ENCODE peak calls at places on chromosome 6, in seven cellular contexts. One of them, this sample, is unnamed.
A peak's percentile ranks its signal among the peaks of the same experiment; 100 is the strongest.

GRCh38 chr6:145135702-145136101 is 599.6 kb downstream of the EPM2A start:
- DNase-seq in GM23248: no peak
- DNase-seq in uterus: no peak
- DNase-seq in pancreas: no peak
- DNase-seq in Peyer's patch: no peak
- DNase-seq in mesendoderm: no peak
- DNase-seq in fibroblast of mammary gland: no peak
- DNase-seq in this sample: no peak

GRCh38 chr6:54515013-54515412 is 206.8 kb downstream of the TINAG start:
- DNase-seq in fibroblast of mammary gland: peak; percentile 15
- DNase-seq in pancreas: no peak
- DNase-seq in GM23248: no peak
- DNase-seq in uterus: no peak
- DNase-seq in Peyer's patch: no peak
- DNase-seq in mesendoderm: no peak
- DNase-seq in this sample: peak; percentile 4

GRCh38 chr6:148866657-148867268 is 119.9 kb downstream of the UST start:
- DNase-seq in Peyer's patch: no peak
- DNase-seq in mesendoderm: no peak
- DNase-seq in GM23248: no peak
- DNase-seq in fibroblast of mammary gland: no peak
- DNase-seq in uterus: no peak
- DNase-seq in pancreas: no peak
- DNase-seq in this sample: no peak

GRCh38 chr6:79170431-79170830 is 64.1 kb downstream of the HMGN3 start:
- DNase-seq in pancreas: no peak
- DNase-seq in Peyer's patch: no peak
- DNase-seq in uterus: no peak
- DNase-seq in fibroblast of mammary gland: no peak
- DNase-seq in GM23248: no peak
- DNase-seq in mesendoderm: no peak
- DNase-seq in this sample: no peak

GRCh38 chr6:26521485-26522391 is 16.4 kb upstream of the HMGN4 start:
- DNase-seq in Peyer's patch: peak; percentile 94
- DNase-seq in uterus: peak; percentile 84
- DNase-seq in mesendoderm: peak; percentile 93
- DNase-seq in pancreas: peak; percentile 77
- DNase-seq in fibroblast of mammary gland: peak; percentile 79
- DNase-seq in GM23248: peak; percentile 85
- DNase-seq in this sample: peak; percentile 78

GRCh38 chr6:133756046-133756445 is 132.9 kb upstream of the TCF21 start:
- DNase-seq in uterus: no peak
- DNase-seq in GM23248: peak; percentile 66
- DNase-seq in pancreas: no peak
- DNase-seq in Peyer's patch: no peak
- DNase-seq in mesendoderm: no peak
- DNase-seq in fibroblast of mammary gland: peak; percentile 85
- DNase-seq in this sample: peak; percentile 80

GRCh38 chr6:39086711-39087110 is 28.3 kb downstream of the SAYSD1 start:
- DNase-seq in fibroblast of mammary gland: no peak
- DNase-seq in mesendoderm: no peak
- DNase-seq in GM23248: no peak
- DNase-seq in pancreas: no peak
- DNase-seq in uterus: no peak
- DNase-seq in Peyer's patch: no peak
- DNase-seq in this sample: no peak

GRCh38 chr6:83417880-83418663 is 12.8 kb downstream of the ME1 start:
- DNase-seq in fibroblast of mammary gland: peak; percentile 75
- DNase-seq in Peyer's patch: no peak
- DNase-seq in pancreas: no peak
- DNase-seq in mesendoderm: peak; percentile 72
- DNase-seq in GM23248: peak; percentile 67
- DNase-seq in uterus: no peak
- DNase-seq in this sample: peak; percentile 83

GRCh38 chr6:149246691-149247384 is 70.7 kb upstream of the TAB2 start:
- DNase-seq in mesendoderm: no peak
- DNase-seq in fibroblast of mammary gland: no peak
- DNase-seq in GM23248: no peak
- DNase-seq in uterus: no peak
- DNase-seq in Peyer's patch: peak; percentile 75
- DNase-seq in pancreas: no peak
- DNase-seq in this sample: no peak

GRCh38 chr6:124742971-124743370 is 219.3 kb upstream of the RNF217 start:
- DNase-seq in mesendoderm: no peak
- DNase-seq in uterus: no peak
- DNase-seq in Peyer's patch: no peak
- DNase-seq in pancreas: no peak
- DNase-seq in fibroblast of mammary gland: peak; percentile 52
- DNase-seq in GM23248: no peak
- DNase-seq in this sample: no peak

GRCh38 chr6:170209354-170210025 is 81.4 kb downstream of the DLL1 start:
- DNase-seq in uterus: peak; percentile 7
- DNase-seq in pancreas: no peak
- DNase-seq in fibroblast of mammary gland: no peak
- DNase-seq in GM23248: no peak
- DNase-seq in mesendoderm: no peak
- DNase-seq in Peyer's patch: peak; percentile 34
- DNase-seq in this sample: no peak

GRCh38 chr6:45688180-45688579 is 310.4 kb upstream of the SUPT3H start:
- DNase-seq in pancreas: no peak
- DNase-seq in GM23248: no peak
- DNase-seq in fibroblast of mammary gland: no peak
- DNase-seq in mesendoderm: no peak
- DNase-seq in uterus: no peak
- DNase-seq in Peyer's patch: no peak
- DNase-seq in this sample: no peak

GRCh38 chr6:31272856-31273626 is 1.1 kb upstream of the HLA-C start:
- DNase-seq in GM23248: peak; percentile 9
- DNase-seq in Peyer's patch: peak; percentile 59
- DNase-seq in uterus: no peak
- DNase-seq in fibroblast of mammary gland: no peak
- DNase-seq in mesendoderm: peak; percentile 3
- DNase-seq in pancreas: no peak
- DNase-seq in this sample: peak; percentile 5

GRCh38 chr6:168132531-168133184 is 53.6 kb upstream of the FRMD1 start:
- DNase-seq in mesendoderm: peak; percentile 91
- DNase-seq in GM23248: peak; percentile 88
- DNase-seq in uterus: peak; percentile 57
- DNase-seq in pancreas: no peak
- DNase-seq in fibroblast of mammary gland: peak; percentile 67
- DNase-seq in Peyer's patch: peak; percentile 57
- DNase-seq in this sample: peak; percentile 76

GRCh38 chr6:28225056-28225834 is at the start of gene ZSCAN9:
- DNase-seq in fibroblast of mammary gland: peak; percentile 84
- DNase-seq in Peyer's patch: peak; percentile 91
- DNase-seq in mesendoderm: peak; percentile 92
- DNase-seq in uterus: peak; percentile 89
- DNase-seq in pancreas: peak; percentile 82
- DNase-seq in GM23248: peak; percentile 92
- DNase-seq in this sample: peak; percentile 92

GRCh38 chr6:137001287-137001976 is 43.3 kb downstream of the IL20RA start:
- DNase-seq in fibroblast of mammary gland: no peak
- DNase-seq in Peyer's patch: no peak
- DNase-seq in uterus: no peak
- DNase-seq in GM23248: no peak
- DNase-seq in mesendoderm: peak; percentile 26
- DNase-seq in pancreas: no peak
- DNase-seq in this sample: no peak

GRCh38 chr6:165657325-165657680 is 5.7 kb downstream of the PDE10A start:
- DNase-seq in uterus: no peak
- DNase-seq in Peyer's patch: no peak
- DNase-seq in mesendoderm: no peak
- DNase-seq in GM23248: no peak
- DNase-seq in fibroblast of mammary gland: no peak
- DNase-seq in pancreas: no peak
- DNase-seq in this sample: no peak

GRCh38 chr6:142008016-142008735 is 124.5 kb upstream of the GJE1 start:
- DNase-seq in fibroblast of mammary gland: no peak
- DNase-seq in mesendoderm: peak; percentile 35
- DNase-seq in Peyer's patch: no peak
- DNase-seq in uterus: no peak
- DNase-seq in pancreas: no peak
- DNase-seq in GM23248: no peak
- DNase-seq in this sample: no peak

DNA sequence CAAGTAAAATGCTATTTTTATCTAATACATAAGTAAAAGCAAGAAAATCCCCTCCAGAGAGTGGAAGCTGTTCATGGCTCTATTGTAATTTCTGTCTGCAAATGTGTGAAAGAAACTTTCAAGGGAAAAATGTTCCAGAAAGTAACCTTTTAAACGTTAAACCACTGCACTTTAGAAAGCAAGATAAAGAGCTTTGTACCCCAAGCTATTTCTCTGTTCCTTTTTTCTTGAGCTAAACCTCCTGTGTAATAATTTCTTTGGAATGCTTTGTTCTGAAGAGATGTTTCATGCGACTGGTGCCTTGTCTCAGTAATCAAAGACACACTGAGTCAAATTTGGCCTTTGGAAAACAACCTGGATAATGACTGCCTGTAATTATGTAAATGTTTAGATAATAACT is 38.3 kb downstream of the MYLIP start:
- DNase-seq in fibroblast of mammary gland: no peak
- DNase-seq in mesendoderm: no peak
- DNase-seq in pancreas: no peak
- DNase-seq in uterus: no peak
- DNase-seq in GM23248: no peak
- DNase-seq in Peyer's patch: no peak
- DNase-seq in this sample: no peak
- H3K4me3 ChIP-seq in fibroblast of mammary gland: no peak overlapping the region
- H3K4me3 ChIP-seq in mesendoderm: no peak overlapping the region
- H3K4me3 ChIP-seq in pancreas: no peak overlapping the region
- H3K4me3 ChIP-seq in uterus: no peak overlapping the region
- H3K4me3 ChIP-seq in GM23248: no peak overlapping the region
- H3K4me3 ChIP-seq in Peyer's patch: no peak overlapping the region
- H3K4me3 ChIP-seq in this sample: no peak overlapping the region

DNA sequence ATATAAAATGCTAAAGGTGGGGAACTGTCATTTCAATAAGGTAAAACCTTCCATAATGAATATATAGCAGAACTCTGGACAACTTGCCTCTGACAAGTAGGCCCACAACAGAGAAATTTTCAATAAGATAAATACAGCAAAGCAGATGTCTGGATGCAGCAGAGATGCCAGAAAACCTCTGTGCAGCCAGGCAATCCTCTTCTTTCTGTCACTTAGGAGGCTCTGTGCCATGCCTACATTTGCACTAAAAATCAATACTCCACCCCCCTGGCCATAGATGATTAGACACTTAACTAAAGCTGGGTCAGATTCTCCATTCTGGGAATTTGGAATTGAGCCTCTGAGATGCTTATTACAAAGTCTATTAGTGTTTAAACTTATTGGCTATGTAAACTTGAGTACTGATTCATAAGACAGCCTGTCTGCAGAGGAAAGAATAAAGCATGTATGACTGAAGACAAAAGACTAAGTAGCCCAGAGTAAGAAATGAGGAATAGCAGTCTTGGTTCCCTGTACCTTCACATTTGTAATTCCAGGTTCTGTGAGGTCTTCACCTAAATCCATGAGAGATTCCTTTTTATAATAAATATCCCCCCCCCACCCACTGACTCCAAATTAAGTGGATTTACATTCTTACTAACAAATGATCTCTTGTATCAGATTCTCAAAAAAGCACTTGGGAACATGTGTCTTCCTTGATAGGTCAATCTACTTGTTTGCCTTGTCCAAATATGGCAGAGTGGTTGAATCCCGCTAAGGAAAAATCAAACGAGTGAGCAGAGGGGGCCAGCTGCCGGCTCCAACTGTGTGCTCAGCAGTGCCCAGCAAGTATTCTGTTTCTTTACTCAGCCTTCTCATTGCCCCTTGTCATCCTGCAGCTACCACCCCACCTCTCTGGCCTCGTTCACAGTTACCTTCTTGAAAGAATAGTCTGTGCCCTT is 20.4 kb downstream of the MAN1A1 start:
- DNase-seq in mesendoderm: no peak
- DNase-seq in GM23248: no peak
- DNase-seq in Peyer's patch: no peak
- DNase-seq in pancreas: no peak
- DNase-seq in fibroblast of mammary gland: no peak
- DNase-seq in uterus: no peak
- DNase-seq in this sample: no peak
- H3K4me3 ChIP-seq in mesendoderm: no peak overlapping the region
- H3K4me3 ChIP-seq in GM23248: no peak overlapping the region
- H3K4me3 ChIP-seq in Peyer's patch: no peak overlapping the region
- H3K4me3 ChIP-seq in pancreas: no peak overlapping the region
- H3K4me3 ChIP-seq in fibroblast of mammary gland: no peak overlapping the region
- H3K4me3 ChIP-seq in uterus: no peak overlapping the region
- H3K4me3 ChIP-seq in this sample: no peak overlapping the region

GRCh38 chr6:93069856-93070255 is 349.5 kb downstream of the EPHA7 start:
- DNase-seq in pancreas: no peak
- DNase-seq in mesendoderm: no peak
- DNase-seq in fibroblast of mammary gland: no peak
- DNase-seq in GM23248: no peak
- DNase-seq in Peyer's patch: no peak
- DNase-seq in uterus: no peak
- DNase-seq in this sample: no peak
- H3K4me3 ChIP-seq in pancreas: no peak overlapping the region
- H3K4me3 ChIP-seq in mesendoderm: no peak overlapping the region
- H3K4me3 ChIP-seq in fibroblast of mammary gland: no peak overlapping the region
- H3K4me3 ChIP-seq in GM23248: no peak overlapping the region
- H3K4me3 ChIP-seq in Peyer's patch: no peak overlapping the region
- H3K4me3 ChIP-seq in uterus: no peak overlapping the region
- H3K4me3 ChIP-seq in this sample: no peak overlapping the region

GRCh38 chr6:10520468-10520867 is 683 bp upstream of the GCNT2 start:
- DNase-seq in uterus: no peak
- DNase-seq in Peyer's patch: no peak
- DNase-seq in fibroblast of mammary gland: no peak
- DNase-seq in pancreas: no peak
- DNase-seq in GM23248: no peak
- DNase-seq in mesendoderm: peak; percentile 61
- DNase-seq in this sample: peak; percentile 30

GRCh38 chr6:10516953-10517352 is 4.2 kb upstream of the GCNT2 start:
- DNase-seq in GM23248: no peak
- DNase-seq in fibroblast of mammary gland: no peak
- DNase-seq in mesendoderm: no peak
- DNase-seq in uterus: no peak
- DNase-seq in Peyer's patch: no peak
- DNase-seq in pancreas: no peak
- DNase-seq in this sample: no peak

GRCh38 chr6:10522929-10523573 is 1.9 kb downstream of the GCNT2 start:
- DNase-seq in uterus: no peak
- DNase-seq in fibroblast of mammary gland: no peak
- DNase-seq in mesendoderm: peak; percentile 66
- DNase-seq in GM23248: no peak
- DNase-seq in pancreas: no peak
- DNase-seq in Peyer's patch: no peak
- DNase-seq in this sample: no peak

GRCh38 chr6:10518461-10519216 is 2.5 kb upstream of the GCNT2 start:
- DNase-seq in GM23248: peak; percentile 27
- DNase-seq in fibroblast of mammary gland: no peak
- DNase-seq in pancreas: no peak
- DNase-seq in Peyer's patch: no peak
- DNase-seq in uterus: no peak
- DNase-seq in mesendoderm: peak; percentile 56
- DNase-seq in this sample: peak; percentile 66

GRCh38 chr6:10521104-10521808 is at the start of gene GCNT2:
- DNase-seq in Peyer's patch: no peak
- DNase-seq in pancreas: no peak
- DNase-seq in GM23248: no peak
- DNase-seq in uterus: no peak
- DNase-seq in mesendoderm: peak; percentile 94
- DNase-seq in fibroblast of mammary gland: no peak
- DNase-seq in this sample: peak; percentile 39
- H3K4me3 ChIP-seq in Peyer's patch: no peak within 1 kb of the TSS
- H3K4me3 ChIP-seq in pancreas: no peak within 1 kb of the TSS
- H3K4me3 ChIP-seq in GM23248: no peak within 1 kb of the TSS
- H3K4me3 ChIP-seq in uterus: no peak within 1 kb of the TSS
- H3K4me3 ChIP-seq in mesendoderm: no peak within 1 kb of the TSS
- H3K4me3 ChIP-seq in fibroblast of mammary gland: no peak within 1 kb of the TSS
- H3K4me3 ChIP-seq in this sample: peak within 1 kb of the TSS; percentile 4